ENCODE peak calls at places on chromosomes 5 and 9, in nine cellular contexts. One of them, this sample, is unnamed. For H3K4me1 and H3K9me3, the result is how much of the 10 kb centered on the place peaks cover.

GRCh38 chr5:138503487-138504270 is 38.4 kb downstream of the EGR1 start:
- DNase-seq in right atrium auricular region: no peak
- DNase-seq in heart left ventricle: peak
- DNase-seq in heart right ventricle: peak
- DNase-seq in PC-3: peak
- DNase-seq in colonic mucosa: peak
- DNase-seq in H9: peak
- DNase-seq in BE2C: peak
- DNase-seq in mucosa of descending colon: peak
- DNase-seq in this sample: peak

GRCh38 chr5:59698774-59699173 is 194.8 kb downstream of the PDE4D start:
- DNase-seq in right atrium auricular region: no peak
- DNase-seq in heart left ventricle: no peak
- DNase-seq in heart right ventricle: no peak
- DNase-seq in PC-3: no peak
- DNase-seq in colonic mucosa: no peak
- DNase-seq in H9: no peak
- DNase-seq in BE2C: no peak
- DNase-seq in mucosa of descending colon: no peak
- DNase-seq in this sample: no peak

GRCh38 chr5:75566710-75567309 is 44.4 kb upstream of the ANKDD1B start:
- DNase-seq in right atrium auricular region: no peak
- DNase-seq in heart left ventricle: no peak
- DNase-seq in heart right ventricle: peak
- DNase-seq in PC-3: peak
- DNase-seq in colonic mucosa: no peak
- DNase-seq in H9: no peak
- DNase-seq in BE2C: no peak
- DNase-seq in mucosa of descending colon: no peak
- DNase-seq in this sample: peak

GRCh38 chr5:170571331-170571731 is 67.5 kb downstream of the KCNIP1 start:
- DNase-seq in right atrium auricular region: no peak
- DNase-seq in heart left ventricle: no peak
- DNase-seq in heart right ventricle: no peak
- DNase-seq in PC-3: peak
- DNase-seq in colonic mucosa: no peak
- DNase-seq in H9: no peak
- DNase-seq in BE2C: no peak
- DNase-seq in mucosa of descending colon: no peak
- DNase-seq in this sample: no peak

GRCh38 chr9:93813221-93813620 is 141.9 kb downstream of the BARX1 start:
- DNase-seq in right atrium auricular region: no peak
- DNase-seq in heart left ventricle: no peak
- DNase-seq in heart right ventricle: no peak
- DNase-seq in PC-3: no peak
- DNase-seq in colonic mucosa: no peak
- DNase-seq in H9: no peak
- DNase-seq in BE2C: no peak
- DNase-seq in mucosa of descending colon: no peak
- DNase-seq in this sample: no peak

GRCh38 chr5:55603947-55604346 is 69.2 kb upstream of the PLPP1 start:
- DNase-seq in right atrium auricular region: peak
- DNase-seq in heart left ventricle: no peak
- DNase-seq in heart right ventricle: no peak
- DNase-seq in PC-3: no peak
- DNase-seq in colonic mucosa: no peak
- DNase-seq in H9: no peak
- DNase-seq in BE2C: no peak
- DNase-seq in mucosa of descending colon: no peak
- DNase-seq in this sample: no peak

GRCh38 chr5:38448553-38449350 is 107.7 kb downstream of the LIFR start:
- DNase-seq in right atrium auricular region: no peak
- DNase-seq in heart left ventricle: no peak
- DNase-seq in heart right ventricle: no peak
- DNase-seq in PC-3: no peak
- DNase-seq in colonic mucosa: no peak
- DNase-seq in H9: no peak
- DNase-seq in BE2C: no peak
- DNase-seq in mucosa of descending colon: no peak
- DNase-seq in this sample: no peak

GRCh38 chr5:168941901-168942300 is 359.0 kb downstream of the SLIT3 start:
- DNase-seq in right atrium auricular region: no peak
- DNase-seq in heart left ventricle: no peak
- DNase-seq in heart right ventricle: no peak
- DNase-seq in PC-3: no peak
- DNase-seq in colonic mucosa: no peak
- DNase-seq in H9: peak
- DNase-seq in BE2C: peak
- DNase-seq in mucosa of descending colon: no peak
- DNase-seq in this sample: no peak

GRCh38 chr5:149005077-149005892 is 57.6 kb downstream of the SH3TC2 start:
- DNase-seq in right atrium auricular region: no peak
- DNase-seq in heart left ventricle: no peak
- DNase-seq in heart right ventricle: no peak
- DNase-seq in PC-3: peak
- DNase-seq in colonic mucosa: peak
- DNase-seq in H9: no peak
- DNase-seq in BE2C: peak
- DNase-seq in mucosa of descending colon: peak
- DNase-seq in this sample: no peak

DNA sequence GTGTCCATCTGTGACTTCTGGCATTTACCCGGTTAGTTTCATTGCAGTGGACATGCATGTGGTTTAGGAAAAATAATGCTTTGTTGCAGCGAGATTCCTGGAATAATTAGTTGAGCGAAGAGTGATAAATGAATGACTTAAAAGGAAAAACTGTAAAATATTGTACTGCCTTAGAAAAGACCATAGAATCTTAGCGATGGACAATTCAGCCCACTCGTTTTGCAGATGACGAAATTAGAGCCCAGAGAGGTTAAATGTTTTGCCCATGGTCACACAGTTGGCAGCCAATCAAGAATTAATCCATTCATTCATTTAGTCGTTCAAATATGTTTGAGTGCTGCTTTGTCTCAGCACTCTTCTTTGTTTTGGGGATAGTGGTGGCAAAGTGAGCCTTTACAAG is 107.9 kb downstream of the ARHGAP26 start:
- DNase-seq in right atrium auricular region: no peak
- DNase-seq in heart left ventricle: no peak
- DNase-seq in heart right ventricle: no peak
- DNase-seq in PC-3: no peak
- DNase-seq in colonic mucosa: no peak
- DNase-seq in H9: no peak
- DNase-seq in BE2C: no peak
- DNase-seq in mucosa of descending colon: no peak
- DNase-seq in this sample: no peak
- H3K4me1 ChIP-seq in right atrium auricular region: half or more
- H3K4me1 ChIP-seq in heart left ventricle: under half
- H3K4me1 ChIP-seq in heart right ventricle: half or more
- H3K4me1 ChIP-seq in PC-3: under half
- H3K4me1 ChIP-seq in colonic mucosa: under half
- H3K4me1 ChIP-seq in H9: under half
- H3K4me1 ChIP-seq in BE2C: under half
- H3K4me1 ChIP-seq in mucosa of descending colon: under half
- H3K4me1 ChIP-seq in this sample: under half

GRCh38 chr5:158203256-158203655 is 344.3 kb upstream of the CLINT1 start:
- DNase-seq in right atrium auricular region: no peak
- DNase-seq in heart left ventricle: no peak
- DNase-seq in heart right ventricle: no peak
- DNase-seq in PC-3: no peak
- DNase-seq in colonic mucosa: no peak
- DNase-seq in H9: no peak
- DNase-seq in BE2C: no peak
- DNase-seq in mucosa of descending colon: no peak
- DNase-seq in this sample: no peak

GRCh38 chr5:158209219-158209908 is 350.4 kb upstream of the CLINT1 start:
- DNase-seq in right atrium auricular region: no peak
- DNase-seq in heart left ventricle: no peak
- DNase-seq in heart right ventricle: no peak
- DNase-seq in PC-3: no peak
- DNase-seq in colonic mucosa: no peak
- DNase-seq in H9: no peak
- DNase-seq in BE2C: no peak
- DNase-seq in mucosa of descending colon: no peak
- DNase-seq in this sample: no peak

GRCh38 chr5:158200624-158201023 is 341.7 kb upstream of the CLINT1 start:
- DNase-seq in right atrium auricular region: no peak
- DNase-seq in heart left ventricle: no peak
- DNase-seq in heart right ventricle: no peak
- DNase-seq in PC-3: peak
- DNase-seq in colonic mucosa: no peak
- DNase-seq in H9: no peak
- DNase-seq in BE2C: peak
- DNase-seq in mucosa of descending colon: no peak
- DNase-seq in this sample: no peak

GRCh38 chr5:158207733-158208132 is 348.8 kb upstream of the CLINT1 start:
- DNase-seq in right atrium auricular region: no peak
- DNase-seq in heart left ventricle: no peak
- DNase-seq in heart right ventricle: no peak
- DNase-seq in PC-3: no peak
- DNase-seq in colonic mucosa: no peak
- DNase-seq in H9: no peak
- DNase-seq in BE2C: no peak
- DNase-seq in mucosa of descending colon: no peak
- DNase-seq in this sample: no peak

DNA sequence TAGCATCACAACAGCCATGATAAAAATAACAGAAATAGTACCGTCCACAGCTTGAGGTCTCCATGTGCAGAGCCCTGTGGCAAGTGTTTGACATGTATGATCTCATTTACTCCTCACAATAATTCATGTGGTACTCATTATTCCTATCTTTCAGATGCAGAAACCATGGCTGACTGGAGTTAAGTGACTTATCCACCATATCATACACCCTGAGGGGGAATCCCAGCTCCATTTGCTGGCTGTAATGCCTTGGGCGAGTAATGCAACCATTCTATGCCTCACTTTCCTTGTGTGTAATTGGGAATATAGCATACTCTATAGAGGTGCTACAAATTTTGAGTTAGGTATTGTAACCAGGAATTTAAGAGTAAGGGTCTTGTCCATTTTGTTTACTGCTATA is 347.0 kb upstream of the CLINT1 start:
- DNase-seq in right atrium auricular region: no peak
- DNase-seq in heart left ventricle: no peak
- DNase-seq in heart right ventricle: no peak
- DNase-seq in PC-3: no peak
- DNase-seq in colonic mucosa: no peak
- DNase-seq in H9: no peak
- DNase-seq in BE2C: peak
- DNase-seq in mucosa of descending colon: no peak
- DNase-seq in this sample: no peak
- H3K9me3 ChIP-seq in right atrium auricular region: under half
- H3K9me3 ChIP-seq in heart left ventricle: under half
- H3K9me3 ChIP-seq in heart right ventricle: under half
- H3K9me3 ChIP-seq in PC-3: under half
- H3K9me3 ChIP-seq in colonic mucosa: under half
- H3K9me3 ChIP-seq in H9: under half
- H3K9me3 ChIP-seq in BE2C: under half
- H3K9me3 ChIP-seq in mucosa of descending colon: under half
- H3K9me3 ChIP-seq in this sample: under half

DNA sequence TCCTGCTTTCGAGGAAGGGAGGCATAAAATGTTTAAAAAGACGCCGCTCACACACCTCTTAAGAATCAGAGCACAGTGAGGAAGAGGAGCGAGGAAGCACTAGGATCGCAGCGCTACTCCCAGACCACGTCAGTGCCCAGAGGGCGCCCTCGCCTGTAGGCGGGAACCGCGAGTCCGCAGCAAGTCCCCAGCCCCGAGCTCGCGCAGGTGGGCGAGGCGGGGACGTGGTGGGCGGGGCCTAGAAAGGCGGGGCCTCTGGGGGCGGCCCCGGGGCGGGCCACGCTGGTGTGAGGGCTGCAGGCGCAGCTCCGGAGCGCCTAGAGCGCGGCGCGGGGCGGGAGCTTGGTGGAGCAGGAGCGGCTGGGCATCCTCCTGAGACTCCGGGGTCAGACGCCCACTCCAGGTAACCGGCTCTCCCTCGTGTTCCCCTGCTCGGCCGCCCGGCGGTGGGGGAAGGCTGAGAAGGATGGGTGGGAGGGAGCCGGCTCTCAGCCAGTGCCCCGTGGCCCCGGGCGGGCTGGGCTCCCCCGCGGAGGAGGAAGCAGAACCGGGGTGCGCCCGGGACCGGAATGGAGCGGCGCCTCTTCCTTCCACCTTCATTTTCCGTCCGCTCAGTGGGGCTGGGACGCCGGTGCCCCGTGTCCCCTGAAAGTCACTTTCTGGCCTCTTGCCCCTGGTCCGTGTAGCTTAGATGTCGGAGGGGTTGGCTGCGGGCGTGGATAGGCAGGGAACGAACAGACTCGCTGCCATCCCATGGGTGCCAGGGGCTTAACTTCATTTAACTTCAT is at the start of gene GCNT1:
- DNase-seq in right atrium auricular region: peak
- DNase-seq in heart left ventricle: peak
- DNase-seq in heart right ventricle: peak
- DNase-seq in PC-3: peak
- DNase-seq in colonic mucosa: peak
- DNase-seq in H9: peak
- DNase-seq in BE2C: peak
- DNase-seq in mucosa of descending colon: peak
- DNase-seq in this sample: no peak
- TF ChIP-seq CTCF in right atrium auricular region: peak
- TF ChIP-seq CTCF in heart left ventricle: peak
- TF ChIP-seq CTCF in heart right ventricle: peak
- TF ChIP-seq CTCF in PC-3: peak
- TF ChIP-seq CTCF in colonic mucosa: peak
- TF ChIP-seq CTCF in H9: peak
- TF ChIP-seq CTCF in BE2C: peak
- TF ChIP-seq CTCF in mucosa of descending colon: peak
- TF ChIP-seq CTCF in this sample: peak

GRCh38 chr5:16547200-16547842 is 69.5 kb downstream of the RETREG1 start:
- DNase-seq in right atrium auricular region: no peak
- DNase-seq in heart left ventricle: no peak
- DNase-seq in heart right ventricle: no peak
- DNase-seq in PC-3: no peak
- DNase-seq in colonic mucosa: no peak
- DNase-seq in H9: no peak
- DNase-seq in BE2C: no peak
- DNase-seq in mucosa of descending colon: no peak
- DNase-seq in this sample: no peak

GRCh38 chr5:16550316-16550952 is 66.4 kb downstream of the RETREG1 start:
- DNase-seq in right atrium auricular region: no peak
- DNase-seq in heart left ventricle: no peak
- DNase-seq in heart right ventricle: peak
- DNase-seq in PC-3: peak
- DNase-seq in colonic mucosa: peak
- DNase-seq in H9: peak
- DNase-seq in BE2C: peak
- DNase-seq in mucosa of descending colon: peak
- DNase-seq in this sample: peak

GRCh38 chr5:16549491-16550233 is 67.1 kb downstream of the RETREG1 start:
- DNase-seq in right atrium auricular region: no peak
- DNase-seq in heart left ventricle: no peak
- DNase-seq in heart right ventricle: no peak
- DNase-seq in PC-3: no peak
- DNase-seq in colonic mucosa: no peak
- DNase-seq in H9: no peak
- DNase-seq in BE2C: no peak
- DNase-seq in mucosa of descending colon: no peak
- DNase-seq in this sample: no peak

GRCh38 chr5:16548115-16548514 is 68.7 kb downstream of the RETREG1 start:
- DNase-seq in right atrium auricular region: no peak
- DNase-seq in heart left ventricle: no peak
- DNase-seq in heart right ventricle: no peak
- DNase-seq in PC-3: no peak
- DNase-seq in colonic mucosa: no peak
- DNase-seq in H9: no peak
- DNase-seq in BE2C: no peak
- DNase-seq in mucosa of descending colon: no peak
- DNase-seq in this sample: no peak

GRCh38 chr5:16548812-16549211 is 68.0 kb downstream of the RETREG1 start:
- DNase-seq in right atrium auricular region: no peak
- DNase-seq in heart left ventricle: no peak
- DNase-seq in heart right ventricle: no peak
- DNase-seq in PC-3: no peak
- DNase-seq in colonic mucosa: no peak
- DNase-seq in H9: no peak
- DNase-seq in BE2C: no peak
- DNase-seq in mucosa of descending colon: no peak
- DNase-seq in this sample: no peak
- H3K4me1 ChIP-seq in right atrium auricular region: under half
- H3K4me1 ChIP-seq in heart left ventricle: under half
- H3K4me1 ChIP-seq in heart right ventricle: under half
- H3K4me1 ChIP-seq in PC-3: under half
- H3K4me1 ChIP-seq in colonic mucosa: under half
- H3K4me1 ChIP-seq in H9: under half
- H3K4me1 ChIP-seq in BE2C: under half
- H3K4me1 ChIP-seq in mucosa of descending colon: under half
- H3K4me1 ChIP-seq in this sample: under half

This sample was measured in Panc1.